ENCODE peak calls at places on chromosomes 4 and X, in four cellular contexts. P is cardiac muscle cell, D is bronchial epithelial cell, W is MM.1S. A is an unnamed sample.

GRCh38 chr4:1290165-1290977 is 680 bp downstream of the MAEA start:
- DNase-seq in P (peak; percentile 40), D (peak; percentile 47), W (peak; percentile 45), A (no peak)

GRCh38 chr4:173168396-173169177 is at the start of gene GALNT7:
- DNase-seq in P (peak; percentile 83), D (peak; percentile 48), W (peak; percentile 58), A (peak; percentile 70)

GRCh38 chr4:15444879-15445576 is 17.2 kb downstream of the C1QTNF7 start:
- DNase-seq in P (no peak), D (peak; percentile 79), W (no peak), A (no peak)

GRCh38 chr4:140116442-140117104 is 37.4 kb downstream of the MAML3 start:
- DNase-seq in P (no peak), D (peak; percentile 78), W (no peak), A (no peak)

GRCh38 chr4:21757281-21757680 is 191.3 kb downstream of the KCNIP4 start:
- DNase-seq in P (no peak), D (no peak), W (no peak), A (no peak)

GRCh38 chrX:118904218-118904617 is 70.2 kb upstream of the LONRF3 start:
- DNase-seq in P (no peak), D (no peak), W (no peak), A (no peak)

GRCh38 chrX:45849261-45849660 is 648.6 kb upstream of the DIPK2B start:
- DNase-seq in P (peak; percentile 30), D (peak; percentile 84), W (peak; percentile 85), A (no peak)

GRCh38 chrX:151151668-151152267 is 24.6 kb upstream of the GPR50 start:
- DNase-seq in P (peak; percentile 64), D (peak; percentile 35), W (peak; percentile 56), A (no peak)

GRCh38 chrX:56232221-56233082 is at the start of gene KLF8:
- DNase-seq in P (peak; percentile 43), D (peak; percentile 58), W (no peak), A (no peak)

GRCh38 chrX:16188687-16189086 is 21.4 kb downstream of the MAGEB17 start:
- DNase-seq in P (no peak), D (peak; percentile 71), W (no peak), A (no peak)

GRCh38 chr4:28772066-28772465 is 1911.4 kb downstream of the STIM2 start:
- DNase-seq in P (no peak), D (peak; percentile 49), W (no peak), A (no peak)

GRCh38 chr4:80594696-80595095 is 259.2 kb downstream of the CFAP299 start:
- DNase-seq in P (no peak), D (no peak), W (no peak), A (no peak)

GRCh38 chr4:147326581-147326980 is 154.3 kb upstream of the EDNRA start:
- DNase-seq in P (no peak), D (no peak), W (no peak), A (no peak)

GRCh38 chr4:147734496-147734895 is 2.6 kb downstream of the ARHGAP10 start:
- DNase-seq in P (no peak), D (no peak), W (no peak), A (no peak)

GRCh38 chr4:82799006-82799881 is 648 bp upstream of the SCD5 start:
- DNase-seq in P (no peak), D (no peak), W (peak; percentile 75), A (no peak)

GRCh38 chr4:175953960-175954521 is 111.6 kb upstream of the WDR17 start:
- DNase-seq in P (no peak), D (no peak), W (peak; percentile 65), A (no peak)

GRCh38 chr4:91826186-91826585 is 477.6 kb upstream of the GRID2 start:
- DNase-seq in P (no peak), D (peak; percentile 87), W (no peak), A (no peak)

GRCh38 chr4:16116019-16116418 is 32.2 kb upstream of the PROM1 start:
- DNase-seq in P (peak; percentile 71), D (no peak), W (no peak), A (no peak)

GRCh38 chr4:13544556-13545393 is 467 bp upstream of the NKX3-2 start:
- DNase-seq in P (peak; percentile 86), D (peak; percentile 47), W (no peak), A (peak; percentile 83)

GRCh38 chrX:140190441-140191108 is 225.3 kb upstream of the CXorf66 start:
- DNase-seq in P (no peak), D (no peak), W (no peak), A (no peak)

GRCh38 chrX:154373340-154374306 is 811 bp downstream of the FLNA start:
- DNase-seq in P (peak; percentile 64), D (peak; percentile 75), W (no peak), A (peak; percentile 63)

GRCh38 chrX:123846598-123847038 is 13.2 kb upstream of the XIAP start:
- DNase-seq in P (no peak), D (peak; percentile 34), W (no peak), A (no peak)

GRCh38 chrX:119101168-119101567 is 26.4 kb downstream of the KIAA1210 start:
- DNase-seq in P (no peak), D (no peak), W (no peak), A (no peak)

GRCh38 chr4:3392319-3392718 is 49.4 kb upstream of the HGFAC start:
- DNase-seq in P (no peak), D (no peak), W (no peak), A (no peak)

GRCh38 chrX:136130931-136131843 is 16.1 kb upstream of the FHL1 start:
- DNase-seq in P (no peak), D (peak; percentile 92), W (peak; percentile 87), A (no peak)

GRCh38 chrX:84865113-84865512 is 138.6 kb upstream of the APOOL start:
- DNase-seq in P (no peak), D (peak; percentile 0), W (no peak), A (no peak)

GRCh38 chr4:143207555-143207954 is 22.8 kb downstream of the USP38 start:
- DNase-seq in P (no peak), D (peak; percentile 40), W (peak; percentile 38), A (no peak)

GRCh38 chrX:149398027-149398426 is 107.1 kb downstream of the IDS start:
- DNase-seq in P (no peak), D (no peak), W (no peak), A (no peak)

GRCh38 chr4:44221407-44221806 is 227.2 kb downstream of the KCTD8 start:
- DNase-seq in P (no peak), D (no peak), W (no peak), A (no peak)

GRCh38 chr4:124079174-124079780 is 633.3 kb downstream of the ANKRD50 start:
- DNase-seq in P (no peak), D (no peak), W (no peak), A (no peak)

DNA sequence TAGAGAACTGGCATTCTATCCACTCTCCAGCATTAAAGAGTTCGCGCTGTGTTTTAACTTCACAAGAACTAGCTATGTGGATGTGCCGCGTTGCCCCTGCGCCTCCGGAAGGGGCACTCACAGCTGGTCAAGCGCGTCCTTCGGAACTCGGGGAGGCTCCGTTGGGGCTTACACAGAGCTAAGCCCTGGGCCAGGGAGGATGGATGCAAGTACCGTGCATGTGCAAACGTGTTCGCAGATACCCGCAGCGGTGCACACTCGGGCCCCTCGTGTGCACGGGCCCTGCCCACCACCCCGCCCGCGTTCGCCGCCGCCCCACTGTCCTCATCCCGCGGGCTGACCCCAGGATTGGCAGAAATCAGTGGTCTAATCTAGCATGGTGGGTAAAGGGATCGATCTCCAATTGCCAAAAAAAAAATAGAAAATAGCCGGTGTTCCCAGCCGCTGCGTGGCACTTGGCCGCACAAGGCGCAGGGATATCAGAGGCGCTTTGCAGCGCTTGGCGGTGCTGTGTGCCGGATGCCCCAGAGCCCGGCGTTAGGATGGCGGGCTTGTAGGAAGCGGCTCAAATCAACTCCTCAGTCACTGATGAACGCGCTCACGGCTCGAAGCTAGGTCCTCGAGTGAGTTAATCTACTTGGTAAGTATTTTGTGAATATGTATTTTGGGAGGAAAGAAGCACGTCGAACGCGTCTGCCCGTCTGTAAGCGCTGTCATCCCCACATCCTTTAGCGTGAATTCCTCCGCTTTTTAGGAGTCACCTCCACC is 988 bp upstream of the PCDH10 start:
- DNase-seq in P (peak; percentile 68), D (no peak), W (no peak), A (peak; percentile 49)
- TF ChIP-seq CTCF in P (peak; percentile 1), D (no peak), W (no peak), A (peak; percentile 19)

GRCh38 chr4:165378763-165379631 is at the start of gene CPE:
- DNase-seq in P (peak; percentile 92), D (peak; percentile 50), W (peak; percentile 63), A (peak; percentile 72)
- TF ChIP-seq CTCF in P (peak; percentile 57), D (peak; percentile 61), W (peak; percentile 39), A (peak; percentile 51)

DNA sequence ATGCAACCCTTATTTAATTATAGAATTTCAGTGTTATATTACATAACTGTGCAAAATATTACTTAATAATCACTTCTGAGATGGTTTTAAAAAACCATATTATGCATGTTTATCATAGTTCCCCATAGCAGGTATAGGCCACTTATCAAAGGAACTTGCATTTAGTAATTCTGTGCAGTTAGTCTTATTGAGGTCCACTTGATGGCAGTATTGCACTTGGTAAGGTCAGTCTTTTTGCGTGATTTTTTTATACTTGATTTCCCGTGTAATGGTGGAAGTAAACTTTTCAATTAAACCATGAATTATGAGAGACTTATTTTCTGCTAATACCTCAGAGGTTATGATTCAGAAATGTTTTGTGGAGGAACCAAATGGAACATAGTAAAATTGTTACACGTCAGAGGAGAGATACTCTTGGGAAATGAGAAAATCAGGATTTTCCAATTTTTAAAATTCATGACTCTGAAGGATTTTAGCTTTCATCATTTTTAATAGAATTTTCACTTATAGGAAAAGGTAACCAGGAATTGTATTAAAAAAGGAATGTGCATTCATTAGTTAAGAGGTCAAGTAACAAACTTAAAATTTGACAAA is 230.0 kb downstream of the CCSER1 start:
- DNase-seq in P (peak; percentile 69), D (peak; percentile 71), W (peak; percentile 69), A (no peak)
- TF ChIP-seq CTCF in P (peak; percentile 69), D (peak; percentile 36), W (peak; percentile 72), A (peak; percentile 80)

GRCh38 chr4:169795585-169795984 is 37.8 kb upstream of the HPF1 start:
- DNase-seq in P (peak; percentile 2), D (peak; percentile 66), W (no peak), A (no peak)

GRCh38 chr4:169791064-169791463 is 33.3 kb upstream of the HPF1 start:
- DNase-seq in P (no peak), D (peak; percentile 55), W (no peak), A (no peak)

DNA sequence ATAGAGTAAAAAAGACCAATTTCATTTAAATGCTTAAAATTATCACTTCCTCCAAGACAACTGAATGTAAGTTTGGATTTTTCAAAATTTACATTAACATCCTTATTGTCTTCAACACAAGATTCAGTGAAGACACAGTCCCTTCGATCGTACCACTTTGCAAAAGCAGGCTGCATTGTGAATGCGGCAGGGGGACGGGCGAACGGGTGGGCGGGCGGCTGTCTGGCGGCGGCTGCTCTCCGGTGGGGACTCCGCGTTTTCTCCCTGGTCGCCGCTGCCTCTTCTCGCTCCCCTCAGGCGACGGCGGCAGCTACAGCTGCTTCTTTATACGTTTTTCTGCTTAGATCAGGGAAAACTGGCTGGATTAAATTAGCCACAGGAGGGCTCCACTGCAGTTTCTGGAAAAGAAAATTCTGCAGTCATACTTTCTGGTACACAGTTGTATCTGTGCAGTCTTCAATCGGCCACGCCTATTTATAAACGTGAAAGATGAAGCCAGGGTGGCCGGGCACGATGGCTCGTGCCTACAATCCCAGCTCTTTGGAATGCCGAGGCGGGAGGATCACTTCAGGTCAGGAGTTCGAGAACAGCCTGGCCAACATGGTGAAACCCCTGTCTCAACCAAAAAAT is 33.9 kb upstream of the HPF1 start:
- DNase-seq in P (peak; percentile 66), D (peak; percentile 44), W (no peak), A (peak; percentile 62)
- TF ChIP-seq CTCF in P (peak; percentile 61), D (peak; percentile 35), W (peak; percentile 22), A (peak; percentile 70)

A was measured in neural crest cell.